ENCODE peak calls at places on chromosomes 13 and 19, in nine cellular contexts. R is uterus; Y is PC-3; H is stimulated activated CD4-positive, alpha-beta T cell treated with anti-CD3 and anti-CD28 coated beads, Interleukin-1b, Interleukin-23, amount 100 ng/mL, for 48 hours; G is nucleus accumbens; T is dermis microvascular lymphatic vessel endothelial cell; P is cardiac muscle cell; V is dorsolateral prefrontal cortex; W is hepatocyte. D is an unnamed sample.

GRCh38 chr13:80048802-80049201 is 292.1 kb downstream of the SPRY2 start:
- DNase-seq in R (peak), Y (peak), H (peak), G (peak), T (peak), P (peak), V (peak), W (peak), D (peak)

GRCh38 chr13:97369269-97369893 is 64.6 kb upstream of the RAP2A start:
- DNase-seq in R (no peak), Y (no peak), H (no peak), G (no peak), T (no peak), P (no peak), V (no peak), W (no peak), D (no peak)

GRCh38 chr13:37918116-37919100 is 48.8 kb upstream of the TRPC4 start:
- DNase-seq in R (no peak), Y (peak), H (no peak), G (no peak), T (no peak), P (no peak), V (no peak), W (peak), D (no peak)

GRCh38 chr19:5200844-5201243 is 139.8 kb downstream of the PTPRS start:
- DNase-seq in R (no peak), Y (peak), H (no peak), G (no peak), T (no peak), P (no peak), V (no peak), W (no peak), D (no peak)

GRCh38 chr19:44447864-44448674 is at the start of gene ZNF229:
- DNase-seq in R (peak), Y (peak), H (peak), G (peak), T (peak), P (peak), V (peak), W (peak), D (peak)

GRCh38 chr13:34017231-34017630 is 199.3 kb downstream of the RFC3 start:
- DNase-seq in R (no peak), Y (peak), H (no peak), G (no peak), T (no peak), P (no peak), V (no peak), W (no peak), D (no peak)

GRCh38 chr13:69857188-69857821 is 250.3 kb upstream of the ATXN8OS start:
- DNase-seq in R (no peak), Y (peak), H (no peak), G (no peak), T (peak), P (peak), V (no peak), W (peak), D (no peak)

GRCh38 chr13:42875448-42876269 is 94.3 kb downstream of the FAM216B start:
- DNase-seq in R (no peak), Y (no peak), H (no peak), G (no peak), T (no peak), P (peak), V (no peak), W (peak), D (no peak)

GRCh38 chr19:13092608-13093260 is 9.9 kb downstream of the LYL1 start:
- DNase-seq in R (peak), Y (no peak), H (no peak), G (no peak), T (no peak), P (no peak), V (no peak), W (no peak), D (no peak)

GRCh38 chr19:43432866-43433673 is 18.4 kb downstream of the TEX101 start:
- DNase-seq in R (peak), Y (peak), H (peak), G (peak), T (peak), P (peak), V (no peak), W (peak), D (peak)

GRCh38 chr13:79228972-79229371 is 177.1 kb downstream of the RBM26 start:
- DNase-seq in R (no peak), Y (peak), H (no peak), G (no peak), T (no peak), P (no peak), V (no peak), W (no peak), D (no peak)

GRCh38 chr13:44974056-44974798 is 15.0 kb downstream of the NUFIP1 start:
- DNase-seq in R (no peak), Y (no peak), H (no peak), G (no peak), T (peak), P (peak), V (no peak), W (no peak), D (no peak)

GRCh38 chr19:19447536-19448237 is 42.2 kb downstream of the GATAD2A start:
- DNase-seq in R (no peak), Y (no peak), H (peak), G (peak), T (no peak), P (no peak), V (no peak), W (no peak), D (peak)

GRCh38 chr19:47436712-47437401 is 17.5 kb upstream of the MEIS3 start:
- DNase-seq in R (peak), Y (peak), H (peak), G (peak), T (peak), P (peak), V (peak), W (peak), D (peak)

GRCh38 chr13:78601124-78601885 is 2.0 kb downstream of the POU4F1 start:
- DNase-seq in R (no peak), Y (no peak), H (no peak), G (no peak), T (peak), P (peak), V (no peak), W (peak), D (peak)

GRCh38 chr13:27016871-27017270 is 154.7 kb downstream of the USP12 start:
- DNase-seq in R (no peak), Y (no peak), H (no peak), G (no peak), T (no peak), P (no peak), V (no peak), W (no peak), D (no peak)

GRCh38 chr19:52689804-52690394 is 44.9 kb downstream of the ZNF611 start:
- DNase-seq in R (peak), Y (no peak), H (peak), G (peak), T (no peak), P (peak), V (peak), W (peak), D (peak)

GRCh38 chr19:33879818-33880575 is 83.3 kb downstream of the KCTD15 start:
- DNase-seq in R (no peak), Y (no peak), H (no peak), G (no peak), T (peak), P (no peak), V (no peak), W (no peak), D (no peak)

GRCh38 chr13:23384111-23384510 is 49.4 kb downstream of the SACS start:
- DNase-seq in R (no peak), Y (peak), H (peak), G (no peak), T (no peak), P (no peak), V (no peak), W (no peak), D (peak)

GRCh38 chr19:3692141-3693029 is 7.9 kb downstream of the PIP5K1C start:
- DNase-seq in R (no peak), Y (peak), H (peak), G (no peak), T (peak), P (no peak), V (no peak), W (no peak), D (peak)